ENCODE peak calls at places on chromosomes 5 and 9, in seven cellular contexts. U, O, V, R, M, A and K are unnamed samples.
A peak's percentile ranks its signal among the peaks of the same experiment; 100 is the strongest.

GRCh38 chr9:75658301-75658919 is 232.1 kb upstream of the PCSK5 start:
- DNase-seq in U (no peak), O (no peak), V (no peak), R (no peak), M (no peak), A (no peak), K (no peak)

GRCh38 chr9:12631866-12632265 is 61.3 kb upstream of the TYRP1 start:
- DNase-seq in U (no peak), O (no peak), V (no peak), R (no peak), M (no peak), A (no peak), K (no peak)

GRCh38 chr5:74127377-74128338 is 501.7 kb downstream of the ARHGEF28 start:
- DNase-seq in U (no peak), O (peak; percentile 12), V (no peak), R (no peak), M (no peak), A (no peak), K (no peak)

GRCh38 chr9:6894135-6894534 is 136.4 kb downstream of the KDM4C start:
- DNase-seq in U (no peak), O (no peak), V (no peak), R (no peak), M (no peak), A (no peak), K (no peak)

GRCh38 chr5:134142088-134142487 is 27.6 kb downstream of the TCF7 start:
- DNase-seq in U (peak; percentile 13), O (peak; percentile 4), V (peak; percentile 17), R (no peak), M (no peak), A (no peak), K (peak; percentile 14)

GRCh38 chr9:126293522-126293889 is 33.1 kb upstream of the MVB12B start:
- DNase-seq in U (no peak), O (peak; percentile 25), V (no peak), R (no peak), M (no peak), A (no peak), K (no peak)

GRCh38 chr9:5184776-5185175 is 663 bp downstream of the INSL6 start:
- DNase-seq in U (no peak), O (no peak), V (no peak), R (no peak), M (no peak), A (no peak), K (no peak)

GRCh38 chr9:110405858-110406443 is 68.3 kb upstream of the TXNDC8 start:
- DNase-seq in U (no peak), O (no peak), V (no peak), R (no peak), M (no peak), A (no peak), K (no peak)

GRCh38 chr9:111992523-111992922 is 95.9 kb downstream of the UGCG start:
- DNase-seq in U (no peak), O (no peak), V (no peak), R (no peak), M (no peak), A (no peak), K (no peak)

GRCh38 chr5:94025788-94026473 is 284.5 kb upstream of the POU5F2 start:
- DNase-seq in U (no peak), O (no peak), V (no peak), R (no peak), M (no peak), A (no peak), K (no peak)

GRCh38 chr9:69573666-69574456 is 98.3 kb downstream of the APBA1 start:
- DNase-seq in U (no peak), O (no peak), V (no peak), R (no peak), M (no peak), A (no peak), K (no peak)

GRCh38 chr5:135930029-135930948 is 24.5 kb downstream of the LECT2 start:
- DNase-seq in U (no peak), O (peak; percentile 8), V (no peak), R (no peak), M (no peak), A (no peak), K (no peak)

GRCh38 chr9:121598167-121599000 is 53.0 kb upstream of the DAB2IP start:
- DNase-seq in U (peak; percentile 87), O (peak; percentile 86), V (peak; percentile 87), R (peak; percentile 75), M (peak; percentile 19), A (peak; percentile 89), K (peak; percentile 66)

GRCh38 chr5:146369691-146370090 is 31.1 kb downstream of the POU4F3 start:
- DNase-seq in U (no peak), O (no peak), V (no peak), R (no peak), M (no peak), A (no peak), K (no peak)

GRCh38 chr5:6962256-6962655 is 249.0 kb downstream of the TENT4A start:
- DNase-seq in U (no peak), O (no peak), V (no peak), R (no peak), M (no peak), A (no peak), K (no peak)

GRCh38 chr5:36301858-36302603 is at the start of gene RANBP3L:
- DNase-seq in U (no peak), O (peak; percentile 54), V (no peak), R (peak; percentile 12), M (no peak), A (no peak), K (peak; percentile 35)

GRCh38 chr5:150488519-150489357 is 19.2 kb upstream of the NDST1 start:
- DNase-seq in U (peak; percentile 81), O (peak; percentile 78), V (peak; percentile 74), R (peak; percentile 49), M (peak; percentile 55), A (peak; percentile 87), K (peak; percentile 80)

GRCh38 chr5:127053049-127053448 is 20.3 kb downstream of the C5orf63 start:
- DNase-seq in U (no peak), O (no peak), V (no peak), R (no peak), M (no peak), A (no peak), K (no peak)

GRCh38 chr9:84862786-84863185 is 193.3 kb downstream of the NTRK2 start:
- DNase-seq in U (peak; percentile 28), O (no peak), V (no peak), R (no peak), M (no peak), A (no peak), K (no peak)

GRCh38 chr9:126531591-126531990 is 82.1 kb upstream of the LMX1B start:
- DNase-seq in U (no peak), O (no peak), V (no peak), R (no peak), M (no peak), A (no peak), K (no peak)

GRCh38 chr5:10789021-10789420 is 28.0 kb upstream of the DAP start:
- DNase-seq in U (peak; percentile 69), O (no peak), V (no peak), R (peak; percentile 10), M (no peak), A (no peak), K (peak; percentile 93)

GRCh38 chr9:2740616-2741015 is 23.3 kb downstream of the KCNV2 start:
- DNase-seq in U (no peak), O (no peak), V (no peak), R (no peak), M (no peak), A (no peak), K (no peak)

GRCh38 chr9:6938447-6938846 is 180.7 kb downstream of the KDM4C start:
- DNase-seq in U (no peak), O (no peak), V (no peak), R (no peak), M (no peak), A (no peak), K (no peak)

GRCh38 chr9:126397056-126397455 is 70.4 kb downstream of the MVB12B start:
- DNase-seq in U (no peak), O (no peak), V (no peak), R (peak; percentile 66), M (no peak), A (no peak), K (no peak)

GRCh38 chr5:112886975-112887374 is 25.9 kb downstream of the SRP19 start:
- DNase-seq in U (no peak), O (no peak), V (no peak), R (no peak), M (no peak), A (no peak), K (no peak)

GRCh38 chr5:60417500-60418181 is 282.3 kb downstream of the DEPDC1B start:
- DNase-seq in U (no peak), O (no peak), V (no peak), R (no peak), M (no peak), A (no peak), K (no peak)

GRCh38 chr5:65730910-65731309 is 8.9 kb downstream of the NLN start:
- DNase-seq in U (no peak), O (no peak), V (no peak), R (no peak), M (no peak), A (no peak), K (no peak)

GRCh38 chr9:106916491-106917235 is 53.7 kb downstream of the ZNF462 start:
- DNase-seq in U (peak; percentile 40), O (peak; percentile 48), V (peak; percentile 77), R (peak; percentile 73), M (no peak), A (no peak), K (peak; percentile 70)

GRCh38 chr9:137277329-137278041 is at the start of gene TOR4A:
- DNase-seq in U (peak; percentile 80), O (peak; percentile 77), V (no peak), R (peak; percentile 93), M (peak; percentile 44), A (peak; percentile 94), K (peak; percentile 67)
- TF ChIP-seq POLR2A in U (peak; percentile 37), O (peak; percentile 70), V (no peak), R (peak; percentile 91), M (no peak), A (peak; percentile 52), K (peak; percentile 15)

GRCh38 chr5:433836-434235 is 9.1 kb upstream of the EXOC3 start:
- DNase-seq in U (no peak), O (no peak), V (no peak), R (no peak), M (no peak), A (peak; percentile 50), K (peak; percentile 16)
- H3K27me3 ChIP-seq in U (no peaks in the 10 kb centered on the region), O (no peaks in the 10 kb centered on the region), V (no peaks in the 10 kb centered on the region), R (no peaks in the 10 kb centered on the region), M (no peaks in the 10 kb centered on the region), A (peaks cover 3% of the 10 kb centered on the region), K (no peaks in the 10 kb centered on the region)

DNA sequence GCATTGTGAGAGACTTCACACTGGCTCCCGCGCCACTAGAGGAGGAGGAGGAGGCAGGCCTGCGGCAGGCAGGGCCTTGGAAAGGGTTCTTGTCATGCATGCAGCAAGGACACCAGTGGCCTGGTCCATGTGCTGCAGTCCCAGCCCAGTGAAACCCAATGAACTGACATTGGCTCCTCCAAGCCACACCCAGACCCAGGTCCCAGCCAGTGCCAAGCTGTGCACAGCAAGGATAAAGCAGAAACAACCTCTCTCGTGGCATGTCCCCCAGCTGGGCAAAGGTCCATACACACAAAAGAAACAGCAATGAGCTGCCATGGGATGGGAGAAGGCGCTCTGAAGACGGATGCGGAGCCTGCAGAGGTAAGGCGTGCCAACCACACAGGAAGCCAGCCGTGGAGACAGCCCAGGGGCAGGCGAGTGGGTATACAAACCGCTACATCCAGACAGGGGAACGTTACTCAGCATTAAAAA is 89.2 kb downstream of the SEMA4D start:
- DNase-seq in U (no peak), O (no peak), V (no peak), R (peak; percentile 63), M (no peak), A (no peak), K (peak; percentile 61)
- TF ChIP-seq POLR2A in U (no peak), O (no peak), V (no peak), R (no peak), M (no peak), A (no peak), K (peak; percentile 5)

GRCh38 chr5:96408276-96408777 is 24.7 kb downstream of the PCSK1 start:
- DNase-seq in U (no peak), O (no peak), V (no peak), R (no peak), M (no peak), A (no peak), K (no peak)
- H3K27me3 ChIP-seq in U (no peaks in the 10 kb centered on the region), O (no peaks in the 10 kb centered on the region), V (no peaks in the 10 kb centered on the region), R (no peaks in the 10 kb centered on the region), M (no peaks in the 10 kb centered on the region), A (no peaks in the 10 kb centered on the region), K (no peaks in the 10 kb centered on the region)